ENCODE peak calls at places on chromosomes 4 and X, in eight cellular contexts. L is nephron progenitor cell, O is NCI-H1417 treated with DMSO at 0.1 percent for 48 hours, W is AG08396, P is A172, R is amniotic stem cell, F is KBM-7, M is HEK293T. C is an unnamed sample.

GRCh38 chrX:10722804-10723364 is 102.5 kb upstream of the MID1 start:
- DNase-seq in P (peak), R (no peak), W (peak), M (peak), L (peak), F (peak), O (peak), C (peak)

GRCh38 chr4:15833801-15834200 is 55.7 kb downstream of the CD38 start:
- DNase-seq in M (no peak), P (no peak), O (no peak), W (no peak), F (no peak), L (no peak), R (no peak), C (no peak)

GRCh38 chrX:9141496-9141895 is 107.6 kb upstream of the FAM9B start:
- DNase-seq in F (no peak), R (no peak), L (no peak), P (peak), M (no peak), O (no peak), W (peak), C (no peak)

GRCh38 chr4:53126099-53126498 is 239.8 kb downstream of the SCFD2 start:
- DNase-seq in M (no peak), W (no peak), O (no peak), L (no peak), R (no peak), F (no peak), P (no peak), C (no peak)

GRCh38 chr4:32192363-32192762 is 1472.2 kb downstream of the PCDH7 start:
- DNase-seq in W (no peak), R (no peak), M (no peak), O (no peak), F (peak), L (no peak), P (no peak), C (no peak)

GRCh38 chr4:123386608-123387007 is 10.0 kb upstream of the SPRY1 start:
- DNase-seq in F (no peak), W (no peak), R (no peak), L (no peak), M (no peak), O (no peak), P (no peak), C (no peak)

GRCh38 chrX:150372756-150373155 is 9.6 kb downstream of the MAMLD1 start:
- DNase-seq in L (no peak), P (no peak), W (no peak), R (no peak), F (no peak), M (no peak), O (no peak), C (no peak)

GRCh38 chrX:110178179-110178865 is 139.6 kb downstream of the AMMECR1 start:
- DNase-seq in W (no peak), L (no peak), P (no peak), M (no peak), R (no peak), O (no peak), F (no peak), C (no peak)

GRCh38 chrX:110341189-110342035 is 17.2 kb upstream of the RTL9 start:
- DNase-seq in P (peak), M (no peak), R (peak), W (peak), O (no peak), F (no peak), L (no peak), C (no peak)

GRCh38 chr4:4456351-4456750 is 69.4 kb downstream of the NSG1 start:
- DNase-seq in R (no peak), M (no peak), W (no peak), P (peak), L (no peak), O (no peak), F (no peak), C (no peak)

GRCh38 chrX:129091097-129091496 is 432.2 kb downstream of the SMARCA1 start:
- DNase-seq in L (no peak), R (no peak), M (no peak), O (peak), P (no peak), W (no peak), F (no peak), C (no peak)

GRCh38 chr4:128309585-128309984 is 22.0 kb upstream of the PGRMC2 start:
- DNase-seq in F (no peak), W (no peak), L (no peak), P (no peak), M (no peak), O (no peak), R (no peak), C (no peak)

GRCh38 chr4:11624370-11624769 is 195.7 kb upstream of the HS3ST1 start:
- DNase-seq in R (no peak), L (no peak), F (no peak), W (no peak), P (no peak), O (no peak), M (no peak), C (no peak)

GRCh38 chrX:49282647-49283011 is 13.0 kb downstream of the PPP1R3F start:
- DNase-seq in L (peak), O (no peak), P (peak), R (no peak), F (no peak), M (peak), W (no peak), C (no peak)

GRCh38 chr4:77599378-77599777 is 6.2 kb upstream of the CXCL13 start:
- DNase-seq in P (peak), W (peak), O (no peak), L (peak), M (peak), R (peak), F (peak), C (no peak)

GRCh38 chr4:152780267-152780811 is 585 bp downstream of the ARFIP1 start:
- DNase-seq in P (peak), M (peak), R (peak), W (peak), L (peak), O (no peak), F (no peak), C (no peak)

GRCh38 chr4:95510877-95511276 is 37.9 kb downstream of the UNC5C start:
- DNase-seq in M (no peak), O (no peak), R (no peak), P (no peak), F (no peak), L (no peak), W (no peak), C (no peak)

GRCh38 chrX:37830371-37830770 is 17.0 kb downstream of the DYNLT3 start:
- DNase-seq in F (no peak), L (no peak), P (no peak), W (no peak), R (no peak), O (no peak), M (no peak), C (no peak)

GRCh38 chr4:52106142-52106541 is 55.0 kb downstream of the SPATA18 start:
- DNase-seq in F (no peak), L (no peak), W (no peak), O (no peak), R (no peak), M (no peak), P (no peak), C (no peak)

GRCh38 chr4:112889619-112890294 is 159.7 kb upstream of the ANK2 start:
- DNase-seq in F (no peak), L (no peak), M (no peak), W (no peak), P (no peak), O (no peak), R (no peak), C (no peak)

GRCh38 chr4:185803015-185803414 is 9.0 kb downstream of the SORBS2 start:
- DNase-seq in O (no peak), L (no peak), R (no peak), P (no peak), M (no peak), F (no peak), W (no peak), C (no peak)

GRCh38 chr4:113708250-113708649 is 53.3 kb downstream of the CAMK2D start:
- DNase-seq in W (no peak), R (no peak), P (peak), L (no peak), O (no peak), M (no peak), F (no peak), C (peak)

GRCh38 chr4:154597798-154598774 is 7.5 kb upstream of the FGA start:
- DNase-seq in W (no peak), P (no peak), F (no peak), R (no peak), O (no peak), M (no peak), L (no peak), C (no peak)

GRCh38 chr4:103902730-103903129 is 182.9 kb upstream of the TACR3 start:
- DNase-seq in O (no peak), R (no peak), L (no peak), M (no peak), W (no peak), P (no peak), F (no peak), C (no peak)

GRCh38 chrX:52031371-52031770 is 37.6 kb downstream of the MAGED4B start:
- DNase-seq in F (no peak), P (no peak), L (no peak), O (no peak), W (no peak), M (no peak), R (no peak), C (no peak)

C was measured in GM13977.